ENCODE peak calls at places on chromosomes 7 and 10, in six cellular contexts. One of them, this sample, is unnamed.

GRCh38 chr7:149855368-149856305 is 17.5 kb downstream of the ZNF862 start:
- DNase-seq in IMR-90: peak
- DNase-seq in mesenchymal stem cell: peak
- DNase-seq in H9: peak
- DNase-seq in H1: no peak
- DNase-seq in trophoblast cell: no peak
- DNase-seq in this sample: no peak

GRCh38 chr10:44975487-44976331 is 2.9 kb downstream of the DEPP1 start:
- DNase-seq in IMR-90: peak
- DNase-seq in mesenchymal stem cell: peak
- DNase-seq in H9: peak
- DNase-seq in H1: no peak
- DNase-seq in trophoblast cell: peak
- DNase-seq in this sample: no peak

GRCh38 chr7:70668606-70669358 is 463.2 kb upstream of the GALNT17 start:
- DNase-seq in IMR-90: no peak
- DNase-seq in mesenchymal stem cell: no peak
- DNase-seq in H9: no peak
- DNase-seq in H1: no peak
- DNase-seq in trophoblast cell: no peak
- DNase-seq in this sample: no peak

GRCh38 chr7:93178213-93178612 is 30.0 kb upstream of the SAMD9L start:
- DNase-seq in IMR-90: peak
- DNase-seq in mesenchymal stem cell: peak
- DNase-seq in H9: no peak
- DNase-seq in H1: no peak
- DNase-seq in trophoblast cell: no peak
- DNase-seq in this sample: no peak

GRCh38 chr7:29748286-29749099 is 57.8 kb upstream of the WIPF3 start:
- DNase-seq in IMR-90: peak
- DNase-seq in mesenchymal stem cell: peak
- DNase-seq in H9: no peak
- DNase-seq in H1: no peak
- DNase-seq in trophoblast cell: peak
- DNase-seq in this sample: no peak

GRCh38 chr10:78687616-78688015 is 381.1 kb upstream of the ZMIZ1 start:
- DNase-seq in IMR-90: peak
- DNase-seq in mesenchymal stem cell: no peak
- DNase-seq in H9: no peak
- DNase-seq in H1: no peak
- DNase-seq in trophoblast cell: no peak
- DNase-seq in this sample: no peak

GRCh38 chr7:106775552-106775936 is 89.5 kb upstream of the PIK3CG start:
- DNase-seq in IMR-90: peak
- DNase-seq in mesenchymal stem cell: peak
- DNase-seq in H9: no peak
- DNase-seq in H1: no peak
- DNase-seq in trophoblast cell: peak
- DNase-seq in this sample: no peak

GRCh38 chr7:27916372-27916771 is 176.4 kb downstream of the TAX1BP1 start:
- DNase-seq in IMR-90: no peak
- DNase-seq in mesenchymal stem cell: no peak
- DNase-seq in H9: no peak
- DNase-seq in H1: no peak
- DNase-seq in trophoblast cell: peak
- DNase-seq in this sample: no peak

GRCh38 chr7:17462059-17462695 is 163.7 kb downstream of the AHR start:
- DNase-seq in IMR-90: no peak
- DNase-seq in mesenchymal stem cell: no peak
- DNase-seq in H9: no peak
- DNase-seq in H1: no peak
- DNase-seq in trophoblast cell: peak
- DNase-seq in this sample: no peak

GRCh38 chr10:112783653-112784426 is 166.2 kb upstream of the TCF7L2 start:
- DNase-seq in IMR-90: no peak
- DNase-seq in mesenchymal stem cell: no peak
- DNase-seq in H9: no peak
- DNase-seq in H1: no peak
- DNase-seq in trophoblast cell: peak
- DNase-seq in this sample: no peak

GRCh38 chr10:130809761-130810515 is 501.6 kb downstream of the TCERG1L start:
- DNase-seq in IMR-90: no peak
- DNase-seq in mesenchymal stem cell: no peak
- DNase-seq in H9: no peak
- DNase-seq in H1: no peak
- DNase-seq in trophoblast cell: no peak
- DNase-seq in this sample: no peak

GRCh38 chr10:20166291-20166690 is 350.1 kb downstream of the PLXDC2 start:
- DNase-seq in IMR-90: no peak
- DNase-seq in mesenchymal stem cell: no peak
- DNase-seq in H9: no peak
- DNase-seq in H1: no peak
- DNase-seq in trophoblast cell: no peak
- DNase-seq in this sample: no peak

GRCh38 chr7:29102554-29103151 is 43.7 kb downstream of the CPVL start:
- DNase-seq in IMR-90: peak
- DNase-seq in mesenchymal stem cell: peak
- DNase-seq in H9: peak
- DNase-seq in H1: peak
- DNase-seq in trophoblast cell: peak
- DNase-seq in this sample: no peak

GRCh38 chr7:95700917-95701316 is 71.4 kb upstream of the DYNC1I1 start:
- DNase-seq in IMR-90: no peak
- DNase-seq in mesenchymal stem cell: no peak
- DNase-seq in H9: no peak
- DNase-seq in H1: no peak
- DNase-seq in trophoblast cell: no peak
- DNase-seq in this sample: no peak

GRCh38 chr7:151865070-151865670 is 11.7 kb downstream of the PRKAG2 start:
- DNase-seq in IMR-90: no peak
- DNase-seq in mesenchymal stem cell: no peak
- DNase-seq in H9: no peak
- DNase-seq in H1: no peak
- DNase-seq in trophoblast cell: no peak
- DNase-seq in this sample: no peak

GRCh38 chr10:93542358-93542791 is 24.1 kb upstream of the FFAR4 start:
- DNase-seq in IMR-90: peak
- DNase-seq in mesenchymal stem cell: peak
- DNase-seq in H9: no peak
- DNase-seq in H1: no peak
- DNase-seq in trophoblast cell: no peak
- DNase-seq in this sample: no peak

GRCh38 chr10:581776-582330 is 107.6 kb downstream of the DIP2C start:
- DNase-seq in IMR-90: peak
- DNase-seq in mesenchymal stem cell: no peak
- DNase-seq in H9: no peak
- DNase-seq in H1: no peak
- DNase-seq in trophoblast cell: no peak
- DNase-seq in this sample: no peak

GRCh38 chr10:110354322-110354766 is 49.6 kb upstream of the SMNDC1 start:
- DNase-seq in IMR-90: peak
- DNase-seq in mesenchymal stem cell: peak
- DNase-seq in H9: peak
- DNase-seq in H1: peak
- DNase-seq in trophoblast cell: peak
- DNase-seq in this sample: peak

GRCh38 chr7:33707427-33707826 is 197.9 kb upstream of the BMPER start:
- DNase-seq in IMR-90: no peak
- DNase-seq in mesenchymal stem cell: no peak
- DNase-seq in H9: no peak
- DNase-seq in H1: no peak
- DNase-seq in trophoblast cell: no peak
- DNase-seq in this sample: no peak

GRCh38 chr7:37986780-37987380 is 66.4 kb downstream of the EPDR1 start:
- DNase-seq in IMR-90: no peak
- DNase-seq in mesenchymal stem cell: no peak
- DNase-seq in H9: peak
- DNase-seq in H1: peak
- DNase-seq in trophoblast cell: no peak
- DNase-seq in this sample: no peak

GRCh38 chr10:52870562-52870961 is 98.0 kb upstream of the MBL2 start:
- DNase-seq in IMR-90: no peak
- DNase-seq in mesenchymal stem cell: no peak
- DNase-seq in H9: no peak
- DNase-seq in H1: no peak
- DNase-seq in trophoblast cell: no peak
- DNase-seq in this sample: no peak

GRCh38 chr7:49166441-49166840 is 242.1 kb downstream of the CDC14C start:
- DNase-seq in IMR-90: no peak
- DNase-seq in mesenchymal stem cell: no peak
- DNase-seq in H9: no peak
- DNase-seq in H1: no peak
- DNase-seq in trophoblast cell: peak
- DNase-seq in this sample: no peak

GRCh38 chr10:58642283-58642682 is 129.6 kb downstream of the BICC1 start:
- DNase-seq in IMR-90: peak
- DNase-seq in mesenchymal stem cell: no peak
- DNase-seq in H9: no peak
- DNase-seq in H1: no peak
- DNase-seq in trophoblast cell: no peak
- DNase-seq in this sample: no peak

GRCh38 chr10:123408660-123409059 is 254.5 kb downstream of the BUB3 start:
- DNase-seq in IMR-90: no peak
- DNase-seq in mesenchymal stem cell: no peak
- DNase-seq in H9: no peak
- DNase-seq in H1: no peak
- DNase-seq in trophoblast cell: peak
- DNase-seq in this sample: no peak

GRCh38 chr7:92835851-92836488 is 403 bp downstream of the CDK6 start:
- DNase-seq in IMR-90: no peak
- DNase-seq in mesenchymal stem cell: peak
- DNase-seq in H9: no peak
- DNase-seq in H1: no peak
- DNase-seq in trophoblast cell: peak
- DNase-seq in this sample: no peak

GRCh38 chr10:45673074-45673628 is 579 bp upstream of the ZFAND4 start:
- DNase-seq in IMR-90: no peak
- DNase-seq in mesenchymal stem cell: no peak
- DNase-seq in H9: no peak
- DNase-seq in H1: no peak
- DNase-seq in trophoblast cell: no peak
- DNase-seq in this sample: no peak

GRCh38 chr10:7234109-7234508 is 176.7 kb downstream of the SFMBT2 start:
- DNase-seq in IMR-90: no peak
- DNase-seq in mesenchymal stem cell: no peak
- DNase-seq in H9: no peak
- DNase-seq in H1: no peak
- DNase-seq in trophoblast cell: no peak
- DNase-seq in this sample: no peak

GRCh38 chr7:117045927-117046710 is 92.8 kb downstream of the ST7 start:
- DNase-seq in IMR-90: no peak
- DNase-seq in mesenchymal stem cell: no peak
- DNase-seq in H9: no peak
- DNase-seq in H1: no peak
- DNase-seq in trophoblast cell: no peak
- DNase-seq in this sample: no peak

GRCh38 chr10:74047304-74047703 is 49.4 kb downstream of the VCL start:
- DNase-seq in IMR-90: peak
- DNase-seq in mesenchymal stem cell: peak
- DNase-seq in H9: no peak
- DNase-seq in H1: no peak
- DNase-seq in trophoblast cell: no peak
- DNase-seq in this sample: no peak

GRCh38 chr7:7816816-7817536 is 98.6 kb upstream of the RPA3 start:
- DNase-seq in IMR-90: no peak
- DNase-seq in mesenchymal stem cell: peak
- DNase-seq in H9: no peak
- DNase-seq in H1: no peak
- DNase-seq in trophoblast cell: no peak
- DNase-seq in this sample: no peak
- H3K9ac ChIP-seq in IMR-90: no peak
- H3K9ac ChIP-seq in mesenchymal stem cell: no peak
- H3K9ac ChIP-seq in H9: no peak
- H3K9ac ChIP-seq in H1: no peak
- H3K9ac ChIP-seq in trophoblast cell: no peak
- H3K9ac ChIP-seq in this sample: no peak

GRCh38 chr7:83439021-83439420 is 209.9 kb downstream of the SEMA3E start:
- DNase-seq in IMR-90: no peak
- DNase-seq in mesenchymal stem cell: no peak
- DNase-seq in H9: no peak
- DNase-seq in H1: no peak
- DNase-seq in trophoblast cell: no peak
- DNase-seq in this sample: no peak
- H2AFZ ChIP-seq in IMR-90: no peak
- H2AFZ ChIP-seq in mesenchymal stem cell: no peak
- H2AFZ ChIP-seq in H9: no peak
- H2AFZ ChIP-seq in H1: no peak
- H2AFZ ChIP-seq in trophoblast cell: no peak
- H2AFZ ChIP-seq in this sample: peak

GRCh38 chr7:141017555-141017954 is 2.8 kb upstream of the MRPS33 start:
- DNase-seq in IMR-90: no peak
- DNase-seq in mesenchymal stem cell: no peak
- DNase-seq in H9: no peak
- DNase-seq in H1: no peak
- DNase-seq in trophoblast cell: no peak
- DNase-seq in this sample: no peak
- H4K91ac ChIP-seq in IMR-90: no peak
- H4K91ac ChIP-seq in mesenchymal stem cell: no peak
- H4K91ac ChIP-seq in H9: no peak
- H4K91ac ChIP-seq in H1: no peak
- H4K91ac ChIP-seq in trophoblast cell: no peak
- H4K91ac ChIP-seq in this sample: no peak

GRCh38 chr10:119754936-119755335 is 29.1 kb downstream of the INPP5F start:
- DNase-seq in IMR-90: no peak
- DNase-seq in mesenchymal stem cell: no peak
- DNase-seq in H9: no peak
- DNase-seq in H1: no peak
- DNase-seq in trophoblast cell: no peak
- DNase-seq in this sample: no peak
- H3K9ac ChIP-seq in IMR-90: no peak
- H3K9ac ChIP-seq in mesenchymal stem cell: no peak
- H3K9ac ChIP-seq in H9: no peak
- H3K9ac ChIP-seq in H1: no peak
- H3K9ac ChIP-seq in trophoblast cell: no peak
- H3K9ac ChIP-seq in this sample: no peak

This sample was measured in neuronal stem cell.